ENCODE peak calls at places on chromosomes 11 and 22, in four cellular contexts. One of them, this sample, is unnamed.

GRCh38 chr22:36026741-36027140 is 1.9 kb downstream of the RBFOX2 start:
- DNase-seq in AG09309: no peak
- DNase-seq in bronchial epithelial cell: peak
- DNase-seq in uterus: no peak
- DNase-seq in this sample: no peak

GRCh38 chr11:35629511-35629910 is 11.3 kb downstream of the FJX1 start:
- DNase-seq in AG09309: no peak
- DNase-seq in bronchial epithelial cell: no peak
- DNase-seq in uterus: no peak
- DNase-seq in this sample: no peak

GRCh38 chr11:33294797-33295196 is 37.6 kb downstream of the HIPK3 start:
- DNase-seq in AG09309: no peak
- DNase-seq in bronchial epithelial cell: no peak
- DNase-seq in uterus: no peak
- DNase-seq in this sample: no peak

GRCh38 chr22:40128989-40129388 is 48.7 kb upstream of the TNRC6B start:
- DNase-seq in AG09309: no peak
- DNase-seq in bronchial epithelial cell: no peak
- DNase-seq in uterus: no peak
- DNase-seq in this sample: no peak

GRCh38 chr11:113014731-113015455 is 53.7 kb downstream of the NCAM1 start:
- DNase-seq in AG09309: no peak
- DNase-seq in bronchial epithelial cell: peak
- DNase-seq in uterus: peak
- DNase-seq in this sample: no peak

GRCh38 chr11:128506999-128507591 is 80.3 kb downstream of the ETS1 start:
- DNase-seq in AG09309: peak
- DNase-seq in bronchial epithelial cell: peak
- DNase-seq in uterus: peak
- DNase-seq in this sample: peak

GRCh38 chr11:32531528-32531927 is 52.1 kb upstream of the EIF3M start:
- DNase-seq in AG09309: no peak
- DNase-seq in bronchial epithelial cell: peak
- DNase-seq in uterus: no peak
- DNase-seq in this sample: peak

GRCh38 chr11:45704635-45705034 is 39.2 kb upstream of the CHST1 start:
- DNase-seq in AG09309: no peak
- DNase-seq in bronchial epithelial cell: no peak
- DNase-seq in uterus: no peak
- DNase-seq in this sample: no peak

GRCh38 chr11:70281114-70281729 is 10.7 kb downstream of the PPFIA1 start:
- DNase-seq in AG09309: no peak
- DNase-seq in bronchial epithelial cell: no peak
- DNase-seq in uterus: peak
- DNase-seq in this sample: no peak

GRCh38 chr11:60902625-60903024 is 3.8 kb downstream of the PRPF19 start:
- DNase-seq in AG09309: no peak
- DNase-seq in bronchial epithelial cell: no peak
- DNase-seq in uterus: no peak
- DNase-seq in this sample: no peak

GRCh38 chr11:20308601-20309000 is 54.9 kb upstream of the HTATIP2 start:
- DNase-seq in AG09309: no peak
- DNase-seq in bronchial epithelial cell: no peak
- DNase-seq in uterus: no peak
- DNase-seq in this sample: no peak

GRCh38 chr22:50520826-50521453 is 4.5 kb downstream of the SCO2 start:
- DNase-seq in AG09309: no peak
- DNase-seq in bronchial epithelial cell: no peak
- DNase-seq in uterus: no peak
- DNase-seq in this sample: no peak

GRCh38 chr11:22732588-22732987 is 66.2 kb downstream of the GAS2 start:
- DNase-seq in AG09309: no peak
- DNase-seq in bronchial epithelial cell: no peak
- DNase-seq in uterus: no peak
- DNase-seq in this sample: no peak

GRCh38 chr11:708511-708910 is 2.5 kb downstream of the EPS8L2 start:
- DNase-seq in AG09309: no peak
- DNase-seq in bronchial epithelial cell: no peak
- DNase-seq in uterus: no peak
- DNase-seq in this sample: no peak
- H3K4me3 ChIP-seq in AG09309: no peak
- H3K4me3 ChIP-seq in bronchial epithelial cell: no peak
- H3K4me3 ChIP-seq in uterus: no peak
- H3K4me3 ChIP-seq in this sample: peak

DNA sequence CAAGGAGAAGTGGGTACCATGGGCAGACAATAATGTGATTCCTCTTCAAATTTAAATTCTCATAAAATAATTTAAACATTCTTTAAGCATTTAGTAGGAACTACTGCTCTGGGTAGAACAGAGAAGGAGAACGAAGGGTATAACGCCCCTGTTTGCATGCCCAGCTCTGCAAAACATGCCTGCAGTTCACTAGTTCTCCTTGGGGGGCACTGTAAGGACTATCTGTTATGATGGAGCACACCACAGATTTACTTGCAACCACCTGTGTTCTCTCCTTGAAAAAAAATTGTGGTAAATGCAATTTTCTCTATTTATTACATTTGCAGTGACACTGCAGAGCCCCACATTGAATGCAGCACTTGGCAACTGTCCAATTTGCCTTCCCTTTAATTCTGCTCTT is 100.3 kb downstream of the GUCY1A2 start:
- DNase-seq in AG09309: no peak
- DNase-seq in bronchial epithelial cell: peak
- DNase-seq in uterus: no peak
- DNase-seq in this sample: peak
- TF ChIP-seq CTCF in AG09309: peak
- TF ChIP-seq CTCF in bronchial epithelial cell: peak
- TF ChIP-seq CTCF in uterus: no peak
- TF ChIP-seq CTCF in this sample: peak

DNA sequence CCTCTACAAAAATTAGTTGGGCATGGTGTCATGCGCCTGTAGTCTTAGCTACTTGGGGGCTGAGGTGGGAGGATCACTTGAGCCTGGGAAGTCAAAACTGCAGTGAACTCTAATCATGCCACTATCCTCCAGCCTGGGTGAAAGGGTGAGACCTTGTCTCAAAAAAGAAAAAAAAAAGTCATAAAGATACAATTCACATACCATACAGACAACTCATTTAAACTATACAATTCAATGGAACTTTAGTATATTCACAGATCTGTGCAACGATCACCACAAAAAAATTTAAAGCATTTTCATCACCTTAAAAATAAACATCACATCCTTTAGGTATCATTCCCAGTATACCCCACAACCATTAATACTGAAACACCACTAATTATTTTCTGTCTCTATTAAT is 201.2 kb downstream of the PGR start:
- DNase-seq in AG09309: no peak
- DNase-seq in bronchial epithelial cell: peak
- DNase-seq in uterus: no peak
- DNase-seq in this sample: peak
- H3K4me3 ChIP-seq in AG09309: no peak
- H3K4me3 ChIP-seq in bronchial epithelial cell: no peak
- H3K4me3 ChIP-seq in uterus: no peak
- H3K4me3 ChIP-seq in this sample: no peak

DNA sequence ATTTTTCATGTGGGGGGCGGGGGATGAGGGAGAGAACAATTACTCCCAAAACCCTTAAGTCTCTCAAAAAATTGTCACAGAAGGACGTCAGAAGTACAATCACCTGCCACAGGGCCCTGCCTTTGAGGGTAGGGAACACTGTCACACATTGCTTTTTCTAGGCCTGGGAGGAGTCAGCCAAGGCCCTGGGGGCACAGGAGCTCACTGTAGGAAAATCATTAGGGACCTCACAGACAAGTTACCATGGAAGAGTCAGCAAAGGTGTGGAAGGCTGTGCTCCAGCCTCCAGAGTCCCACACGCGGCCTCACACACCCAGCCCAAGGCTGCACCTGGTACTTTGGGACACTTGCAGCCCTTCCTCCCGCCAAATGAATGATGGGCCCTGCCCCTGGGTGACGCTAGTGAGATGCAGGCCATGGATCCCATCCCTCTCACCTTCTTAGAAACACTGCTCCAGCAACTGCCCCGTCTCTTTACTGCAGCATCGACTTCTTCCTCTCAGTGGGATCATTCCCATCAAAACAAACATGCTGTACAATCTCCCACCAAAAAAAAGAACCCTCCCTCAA is 3.3 kb downstream of the PLEKHA7 start:
- DNase-seq in AG09309: no peak
- DNase-seq in bronchial epithelial cell: no peak
- DNase-seq in uterus: no peak
- DNase-seq in this sample: peak
- TF ChIP-seq CTCF in AG09309: no peak
- TF ChIP-seq CTCF in bronchial epithelial cell: no peak
- TF ChIP-seq CTCF in uterus: no peak
- TF ChIP-seq CTCF in this sample: no peak

GRCh38 chr11:909406-909805 is 1.2 kb downstream of the CHID1 start:
- DNase-seq in AG09309: no peak
- DNase-seq in bronchial epithelial cell: no peak
- DNase-seq in uterus: no peak
- DNase-seq in this sample: no peak
- H3K4me3 ChIP-seq in AG09309: no peak
- H3K4me3 ChIP-seq in bronchial epithelial cell: no peak
- H3K4me3 ChIP-seq in uterus: peak
- H3K4me3 ChIP-seq in this sample: peak

GRCh38 chr11:131580466-131580865 is 210.1 kb downstream of the NTM start:
- DNase-seq in AG09309: peak
- DNase-seq in bronchial epithelial cell: no peak
- DNase-seq in uterus: no peak
- DNase-seq in this sample: no peak

GRCh38 chr11:131584694-131585592 is 214.5 kb downstream of the NTM start:
- DNase-seq in AG09309: no peak
- DNase-seq in bronchial epithelial cell: no peak
- DNase-seq in uterus: no peak
- DNase-seq in this sample: no peak

GRCh38 chr11:131581006-131581405 is 210.6 kb downstream of the NTM start:
- DNase-seq in AG09309: peak
- DNase-seq in bronchial epithelial cell: no peak
- DNase-seq in uterus: no peak
- DNase-seq in this sample: no peak

GRCh38 chr11:131582021-131582531 is 211.7 kb downstream of the NTM start:
- DNase-seq in AG09309: no peak
- DNase-seq in bronchial epithelial cell: no peak
- DNase-seq in uterus: no peak
- DNase-seq in this sample: no peak

GRCh38 chr11:131583823-131584222 is 213.4 kb downstream of the NTM start:
- DNase-seq in AG09309: no peak
- DNase-seq in bronchial epithelial cell: no peak
- DNase-seq in uterus: no peak
- DNase-seq in this sample: no peak
- TF ChIP-seq CTCF in AG09309: no peak
- TF ChIP-seq CTCF in bronchial epithelial cell: no peak
- TF ChIP-seq CTCF in uterus: no peak
- TF ChIP-seq CTCF in this sample: no peak

DNA sequence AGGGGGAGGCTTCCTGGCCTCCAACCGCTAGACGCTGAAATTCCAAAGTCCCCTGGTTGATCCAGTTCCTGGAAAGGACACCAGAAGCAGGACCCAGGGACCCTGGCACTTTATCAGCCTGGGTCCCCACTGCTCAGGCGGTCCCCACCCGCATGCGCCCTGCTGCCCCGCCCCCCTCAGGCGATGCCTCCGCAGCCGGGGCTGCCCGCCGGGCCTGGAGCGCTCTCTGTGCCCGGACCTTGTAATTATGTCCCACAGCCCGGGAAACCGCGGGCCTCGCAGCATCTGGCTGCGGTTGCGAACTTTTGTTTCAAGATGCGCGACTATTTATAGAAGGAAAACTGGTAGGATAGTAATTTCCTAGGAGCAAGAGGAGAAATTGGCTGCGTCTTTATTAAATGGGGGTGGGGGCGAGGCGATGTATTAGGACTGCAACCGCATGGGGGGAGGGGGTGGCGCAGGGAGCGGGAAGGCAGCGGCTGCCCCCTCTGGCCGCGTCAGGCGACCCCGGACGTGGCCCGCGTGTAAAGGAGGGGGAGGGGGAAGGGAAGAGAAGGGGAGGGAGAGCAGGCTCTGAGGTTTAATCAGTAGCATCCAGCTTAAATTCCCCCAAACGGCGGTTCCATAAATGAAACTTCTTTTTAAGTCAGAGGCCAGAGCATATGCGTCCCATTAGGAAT is 6.1 kb downstream of the WNT7B start:
- DNase-seq in AG09309: no peak
- DNase-seq in bronchial epithelial cell: no peak
- DNase-seq in uterus: no peak
- DNase-seq in this sample: no peak
- H3K4me3 ChIP-seq in AG09309: peak
- H3K4me3 ChIP-seq in bronchial epithelial cell: no peak
- H3K4me3 ChIP-seq in uterus: no peak
- H3K4me3 ChIP-seq in this sample: no peak

This sample was measured in PC-9.